ENCODE peak calls at places on chromosomes 13 and 19, in four cellular contexts. V is stimulated activated CD8-positive, alpha-beta memory T cell treated with anti-CD3 and anti-CD28 coated beads, Interleukin-2, amount 100 ng/mL, for 48 hours; Q is dorsolateral prefrontal cortex; C is anterior cingulate cortex. K is an unnamed sample.
A peak's percentile ranks its signal among the peaks of the same experiment; 100 is the strongest.

GRCh38 chr13:34001357-34001756 is 183.4 kb downstream of the RFC3 start:
- DNase-seq in Q (no peak), V (no peak), C (no peak), K (no peak)

GRCh38 chr19:17909017-17909732 is 23.6 kb upstream of the CCDC124 start:
- DNase-seq in C (no peak), Q (peak; percentile 17), V (no peak), K (no peak)

GRCh38 chr13:40694426-40694825 is 28.0 kb upstream of the FOXO1 start:
- DNase-seq in Q (no peak), V (no peak), C (no peak), K (no peak)

GRCh38 chr13:74205313-74205690 is 71.1 kb upstream of the KLF12 start:
- DNase-seq in C (no peak), Q (no peak), V (no peak), K (no peak)

GRCh38 chr19:4518345-4519171 is at the start of gene PLIN4:
- DNase-seq in V (no peak), C (peak; percentile 64), Q (no peak), K (no peak)

GRCh38 chr13:114241918-114242317 is 7.2 kb downstream of the CDC16 start:
- DNase-seq in V (no peak), Q (no peak), C (no peak), K (no peak)

GRCh38 chr13:24271611-24272451 is 37.5 kb upstream of the C1QTNF9 start:
- DNase-seq in C (peak; percentile 70), V (no peak), Q (peak; percentile 20), K (no peak)

GRCh38 chr13:40205771-40206240 is 460.6 kb downstream of the FOXO1 start:
- DNase-seq in Q (no peak), V (no peak), C (no peak), K (no peak)

GRCh38 chr19:10021863-10022262 is 8.6 kb downstream of the RDH8 start:
- DNase-seq in Q (no peak), C (no peak), V (no peak), K (no peak)

GRCh38 chr19:39351537-39352037 is 9.4 kb downstream of the SAMD4B start:
- DNase-seq in C (no peak), Q (no peak), V (peak; percentile 25), K (no peak)

GRCh38 chr19:13986348-13986904 is 19.7 kb downstream of the RFX1 start:
- DNase-seq in C (peak; percentile 68), Q (peak; percentile 89), V (peak; percentile 98), K (peak; percentile 65)

GRCh38 chr19:31436121-31436776 is 87.0 kb upstream of the TSHZ3 start:
- DNase-seq in Q (no peak), V (no peak), C (no peak), K (no peak)

GRCh38 chr13:89380101-89380500 is 1708.9 kb downstream of the SLITRK5 start:
- DNase-seq in V (no peak), C (no peak), Q (no peak), K (no peak)

GRCh38 chr13:39811051-39811450 is 155.6 kb downstream of the COG6 start:
- DNase-seq in Q (no peak), C (no peak), V (no peak), K (no peak)

GRCh38 chr13:45511310-45512147 is 46.8 kb downstream of the COG3 start:
- DNase-seq in V (no peak), Q (peak; percentile 19), C (peak; percentile 25), K (no peak)

K was measured in omental fat pad.